ENCODE peak calls at places on chromosomes 6 and 20, in four cellular contexts. G, M, O and R are unnamed samples.

GRCh38 chr20:6663104-6663503 is 104.4 kb upstream of the BMP2 start:
- DNase-seq in G (no peak), M (no peak), O (no peak), R (no peak)

GRCh38 chr6:144898052-144898689 is 613.0 kb downstream of the UTRN start:
- DNase-seq in M (no peak), O (no peak), G (no peak), R (no peak)

GRCh38 chr6:151170622-151171246 is 69.0 kb upstream of the AKAP12 start:
- DNase-seq in G (no peak), O (no peak), M (no peak), R (no peak)

GRCh38 chr20:31605902-31606677 is 1.0 kb downstream of the ID1 start:
- DNase-seq in O (no peak), G (no peak), M (peak), R (peak)

GRCh38 chr20:19440660-19441527 is 228.5 kb downstream of the SLC24A3 start:
- DNase-seq in O (no peak), G (no peak), M (no peak), R (no peak)

GRCh38 chr20:32524871-32525501 is 60.1 kb downstream of the NOL4L start:
- DNase-seq in O (no peak), M (no peak), G (no peak), R (peak)

GRCh38 chr6:49849121-49849907 is 17.0 kb downstream of the CRISP1 start:
- DNase-seq in O (no peak), G (peak), M (no peak), R (peak)

GRCh38 chr6:30361661-30362060 is 16.7 kb downstream of the RPP21 start:
- DNase-seq in M (no peak), O (no peak), G (no peak), R (no peak)

GRCh38 chr6:64932486-64932885 is 774.5 kb downstream of the EYS start:
- DNase-seq in M (no peak), O (no peak), G (no peak), R (no peak)

GRCh38 chr6:140078552-140079126 is 704.2 kb upstream of the CITED2 start:
- DNase-seq in M (no peak), O (no peak), G (no peak), R (no peak)

GRCh38 chr20:3674447-3674846 is 7.4 kb downstream of the ADAM33 start:
- DNase-seq in O (no peak), M (no peak), G (no peak), R (no peak)

GRCh38 chr20:20593447-20594170 is 118.8 kb downstream of the RALGAPA2 start:
- DNase-seq in M (peak), O (no peak), G (peak), R (peak)

GRCh38 chr6:109326346-109326745 is 55.9 kb downstream of the CD164 start:
- DNase-seq in O (no peak), G (no peak), M (no peak), R (no peak)

GRCh38 chr6:98529364-98529763 is 305.0 kb upstream of the POU3F2 start:
- DNase-seq in G (no peak), M (no peak), O (no peak), R (no peak)

GRCh38 chr20:35240083-35240913 is 13.8 kb downstream of the MMP24 start:
- DNase-seq in G (no peak), M (no peak), O (no peak), R (no peak)

GRCh38 chr20:62473717-62474584 is 1.8 kb downstream of the GATA5 start:
- DNase-seq in G (no peak), O (no peak), M (peak), R (no peak)

GRCh38 chr20:55446301-55446700 is 559.0 kb downstream of the CBLN4 start:
- DNase-seq in O (no peak), G (no peak), M (no peak), R (no peak)

GRCh38 chr6:36029464-36029863 is 1.9 kb downstream of the MAPK14 start:
- DNase-seq in G (no peak), O (no peak), M (no peak), R (no peak)

GRCh38 chr20:29750268-29750899 is 1507.1 kb upstream of the DEFB115 start:
- DNase-seq in G (no peak), O (no peak), M (no peak), R (peak)

GRCh38 chr6:11232968-11233626 is 629 bp upstream of the NEDD9 start:
- DNase-seq in O (no peak), M (no peak), G (peak), R (no peak)

GRCh38 chr20:15446373-15446772 is 1109.0 kb upstream of the FLRT3 start:
- DNase-seq in M (no peak), O (no peak), G (no peak), R (no peak)

GRCh38 chr20:39660251-39660650 is 698.1 kb downstream of the DHX35 start:
- DNase-seq in O (no peak), G (no peak), M (no peak), R (no peak)

GRCh38 chr6:2127484-2127911 is 117.9 kb downstream of the GMDS start:
- DNase-seq in G (no peak), O (peak), M (no peak), R (no peak)

GRCh38 chr6:140355476-140355875 is 981.0 kb upstream of the CITED2 start:
- DNase-seq in G (no peak), M (no peak), O (no peak), R (no peak)

GRCh38 chr6:149233056-149233715 is 84.3 kb upstream of the TAB2 start:
- DNase-seq in G (peak), O (no peak), M (no peak), R (no peak)

GRCh38 chr6:132007474-132008190 is 56.5 kb upstream of the CCN2 start:
- DNase-seq in M (no peak), G (no peak), O (no peak), R (no peak)

GRCh38 chr6:8589941-8590676 is 154.8 kb upstream of the SLC35B3 start:
- DNase-seq in G (no peak), O (no peak), M (peak), R (peak)

GRCh38 chr20:12829121-12829520 is 179.7 kb upstream of the SPTLC3 start:
- DNase-seq in M (no peak), O (no peak), G (no peak), R (no peak)

GRCh38 chr20:2700913-2701620 is 8.5 kb downstream of the EBF4 start:
- DNase-seq in M (no peak), G (no peak), O (no peak), R (no peak)

GRCh38 chr6:100506651-100507050 is 41.9 kb upstream of the SIM1 start:
- DNase-seq in M (no peak), G (no peak), O (no peak), R (no peak)

GRCh38 chr20:50336631-50337030 is 146.0 kb downstream of the CEBPB start:
- DNase-seq in M (no peak), O (no peak), G (no peak), R (no peak)

GRCh38 chr6:74731204-74731603 is 474.6 kb downstream of the COL12A1 start:
- DNase-seq in O (no peak), M (no peak), G (no peak), R (no peak)

GRCh38 chr6:99334526-99335127 is 14.8 kb downstream of the FAXC start:
- DNase-seq in O (peak), M (no peak), G (peak), R (peak)

GRCh38 chr20:14384411-14384810 is 47.0 kb upstream of the FLRT3 start:
- DNase-seq in O (no peak), G (no peak), M (no peak), R (no peak)

GRCh38 chr20:12927489-12927888 is 81.3 kb upstream of the SPTLC3 start:
- DNase-seq in M (no peak), O (no peak), G (no peak), R (no peak)

GRCh38 chr6:34223964-34224940 is 12.4 kb upstream of the HMGA1 start:
- DNase-seq in G (peak), M (peak), O (peak), R (peak)

GRCh38 chr6:165931675-165932074 is 236.0 kb downstream of the TBXT start:
- DNase-seq in G (no peak), M (peak), O (no peak), R (no peak)

GRCh38 chr6:155147958-155148663 is 115.7 kb upstream of the CLDN20 start:
- DNase-seq in O (no peak), G (no peak), M (no peak), R (no peak)

GRCh38 chr20:8376940-8377339 is 244.9 kb downstream of the PLCB1 start:
- DNase-seq in M (no peak), G (no peak), O (no peak), R (no peak)

GRCh38 chr20:51750037-51750769 is 18.0 kb downstream of the ATP9A start:
- DNase-seq in O (no peak), G (no peak), M (no peak), R (peak)
- TF ChIP-seq USF1 in O (no peak), G (no peak), M (no peak), R (no peak)

GRCh38 chr6:88914885-88915598 is 48.4 kb downstream of the RNGTT start:
- DNase-seq in G (no peak), O (no peak), M (no peak), R (no peak)
- TF ChIP-seq USF1 in G (no peak), O (no peak), M (no peak), R (no peak)

DNA sequence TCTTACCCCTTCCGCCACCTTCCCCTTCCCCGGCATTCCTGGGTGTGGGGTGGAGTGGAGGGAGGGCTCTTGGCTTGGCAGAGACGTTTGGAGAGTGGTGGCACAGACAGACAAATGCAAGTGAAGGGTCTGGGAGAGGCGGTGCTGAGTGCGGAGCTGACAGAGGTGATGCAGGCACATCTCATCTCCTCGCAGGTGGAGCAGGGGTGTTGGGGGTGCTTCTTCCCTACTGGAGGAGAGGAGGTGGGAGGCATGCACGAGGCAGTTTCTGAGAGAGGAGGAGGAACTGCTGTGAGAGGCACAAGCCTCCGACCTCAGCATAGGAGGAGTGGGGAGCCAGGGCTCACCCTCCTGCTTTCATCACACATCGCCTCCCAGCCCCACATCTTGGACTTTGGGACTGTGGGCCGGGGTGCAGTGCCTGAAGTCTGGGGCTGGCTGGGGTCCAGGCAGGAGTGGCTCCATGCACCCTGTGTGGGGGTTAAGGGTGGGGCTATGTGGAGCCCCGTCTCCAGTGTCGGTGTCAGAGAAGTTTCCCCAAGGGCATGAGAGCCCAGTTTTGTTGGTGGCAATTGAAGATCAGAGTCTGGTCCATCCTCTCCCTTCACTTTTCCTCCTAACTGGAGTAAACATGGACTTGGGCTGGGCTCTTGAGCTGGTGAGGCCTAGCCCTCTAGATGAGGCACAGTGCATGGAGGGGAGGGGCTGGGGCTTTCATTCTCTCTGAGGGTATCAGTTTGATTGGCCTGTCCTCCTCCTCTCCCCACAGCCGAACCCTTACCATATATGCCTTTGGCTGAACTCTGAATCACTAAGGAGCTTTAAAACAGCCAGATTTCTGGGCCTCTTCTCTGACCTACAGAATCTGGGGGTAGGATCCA is 20.2 kb upstream of the SLC22A7 start:
- DNase-seq in O (no peak), M (no peak), G (no peak), R (no peak)
- TF ChIP-seq USF1 in O (no peak), M (no peak), G (no peak), R (no peak)

GRCh38 chr20:44198872-44199271 is 11.7 kb downstream of the OSER1 start:
- DNase-seq in M (no peak), G (no peak), O (no peak), R (no peak)
- TF ChIP-seq USF1 in M (no peak), G (no peak), O (no peak), R (no peak)

GRCh38 chr6:105810105-105810921 is 275.8 kb upstream of the PRDM1 start:
- DNase-seq in O (no peak), G (peak), M (no peak), R (no peak)
- TF ChIP-seq USF1 in O (no peak), G (no peak), M (no peak), R (no peak)

DNA sequence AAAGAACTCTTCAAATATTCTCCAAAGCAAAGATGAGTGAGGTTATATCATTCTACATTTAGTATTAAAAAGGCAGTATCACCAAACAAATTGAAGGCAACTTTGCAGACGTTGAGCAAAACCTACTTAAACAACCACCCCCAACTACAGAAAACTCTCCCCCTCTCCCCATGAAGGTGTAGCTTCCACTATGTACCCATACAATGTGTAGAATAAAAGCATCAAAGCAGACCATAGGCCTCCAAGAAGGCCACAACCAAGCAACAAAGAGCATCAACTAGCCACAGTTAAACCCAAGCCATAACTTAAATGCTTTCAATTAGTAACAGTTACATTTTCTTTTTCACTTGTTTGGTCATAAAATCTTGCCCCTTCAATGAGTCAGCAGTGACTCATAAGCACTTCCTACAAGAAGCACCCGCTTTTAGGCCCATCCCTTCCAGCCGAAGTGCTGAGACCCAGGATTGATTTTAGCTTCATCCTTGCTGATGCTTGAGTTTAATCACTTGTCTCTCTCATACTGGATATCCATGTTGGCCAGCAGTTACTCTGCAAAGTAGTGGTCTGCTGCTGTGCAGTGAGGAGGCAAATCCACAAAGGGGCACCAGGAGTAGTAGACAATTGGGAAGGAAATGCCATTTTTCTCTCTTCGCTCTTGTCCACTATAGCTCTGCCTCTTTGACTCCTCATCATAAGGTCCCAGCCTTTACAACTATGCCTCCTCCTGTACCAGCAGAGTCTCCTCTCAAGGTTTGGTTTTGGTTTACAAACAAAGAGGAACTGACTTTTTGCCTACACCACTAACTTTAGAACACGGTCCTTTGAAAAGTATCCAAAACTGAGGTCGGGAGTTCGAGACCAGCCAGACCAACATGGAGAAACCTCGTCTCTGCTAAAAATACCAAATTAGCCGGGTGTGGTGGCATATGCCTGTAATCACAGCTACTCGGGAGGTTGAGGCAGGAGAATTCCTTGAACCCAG is 8.4 kb upstream of the NUP153 start:
- DNase-seq in M (no peak), G (peak), O (no peak), R (no peak)
- TF ChIP-seq USF1 in M (no peak), G (no peak), O (no peak), R (no peak)